ENCODE peak calls at places on chromosomes 1 and 21, in six cellular contexts. V, X, I, N, B and U are unnamed samples.

GRCh38 chr21:33109574-33110339 is 39.8 kb downstream of the OLIG1 start:
- DNase-seq in X (no peak), I (no peak), B (no peak), N (no peak), V (no peak), U (no peak)

GRCh38 chr1:182802006-182802798 is 12.6 kb downstream of the NPL start:
- DNase-seq in I (no peak), V (no peak), N (no peak), X (no peak), B (no peak), U (no peak)

GRCh38 chr1:183461350-183461749 is 10.9 kb upstream of the SMG7 start:
- DNase-seq in X (no peak), B (no peak), N (no peak), V (no peak), I (peak), U (peak)

GRCh38 chr1:236345728-236346127 is 48.4 kb upstream of the EDARADD start:
- DNase-seq in X (no peak), N (no peak), B (no peak), I (no peak), V (no peak), U (no peak)

GRCh38 chr1:43271186-43272118 is 1.7 kb downstream of the TMEM125 start:
- DNase-seq in N (no peak), B (no peak), V (no peak), I (no peak), X (peak), U (no peak)

GRCh38 chr1:4655674-4656532 is 1.5 kb downstream of the AJAP1 start:
- DNase-seq in V (no peak), N (no peak), X (peak), I (no peak), B (peak), U (peak)

GRCh38 chr1:27614625-27615344 is 10.8 kb upstream of the AHDC1 start:
- DNase-seq in V (no peak), X (no peak), N (no peak), I (no peak), B (no peak), U (no peak)

GRCh38 chr1:98903261-98903660 is 101.4 kb downstream of the PLPPR5 start:
- DNase-seq in N (peak), X (peak), I (peak), B (peak), V (no peak), U (peak)

GRCh38 chr21:44735821-44736220 is 24.4 kb upstream of the TSPEAR start:
- DNase-seq in I (no peak), B (no peak), V (no peak), X (no peak), N (no peak), U (no peak)

GRCh38 chr1:115098979-115099692 is 9.8 kb upstream of the TSPAN2 start:
- DNase-seq in I (no peak), X (peak), N (peak), B (peak), V (peak), U (peak)

GRCh38 chr1:233368106-233368783 is 40.7 kb downstream of the MAP3K21 start:
- DNase-seq in B (peak), X (peak), V (no peak), N (peak), I (peak), U (peak)

GRCh38 chr1:180424848-180425457 is 77.4 kb downstream of the ACBD6 start:
- DNase-seq in N (no peak), I (no peak), B (no peak), V (no peak), X (no peak), U (no peak)

GRCh38 chr1:21574464-21575151 is 65.4 kb downstream of the ALPL start:
- DNase-seq in N (no peak), V (no peak), I (no peak), B (no peak), X (no peak), U (peak)

GRCh38 chr1:21115098-21115760 is 61.5 kb downstream of the EIF4G3 start:
- DNase-seq in X (no peak), N (no peak), I (no peak), B (no peak), V (no peak), U (no peak)

GRCh38 chr21:39451332-39452206 is at the start of gene SH3BGR:
- DNase-seq in I (no peak), N (no peak), X (peak), V (no peak), B (no peak), U (peak)

GRCh38 chr1:35807614-35808375 is at the start of gene AGO4:
- DNase-seq in I (peak), N (peak), V (peak), X (peak), B (no peak), U (peak)

GRCh38 chr1:86846166-86846647 is 67.7 kb downstream of the SELENOF start:
- DNase-seq in X (peak), I (peak), B (no peak), V (no peak), N (peak), U (peak)

GRCh38 chr1:38898653-38899230 is 17.4 kb upstream of the GJA9 start:
- DNase-seq in I (no peak), N (no peak), B (no peak), X (peak), V (no peak), U (peak)

GRCh38 chr1:227941509-227942020 is 6.2 kb downstream of the WNT9A start:
- DNase-seq in N (no peak), X (no peak), I (no peak), V (no peak), B (no peak), U (no peak)

GRCh38 chr1:41765109-41765655 is 153.5 kb downstream of the HIVEP3 start:
- DNase-seq in X (no peak), I (no peak), V (no peak), N (no peak), B (no peak), U (no peak)

GRCh38 chr1:17688217-17688810 is 66.8 kb upstream of the ACTL8 start:
- DNase-seq in I (no peak), X (no peak), V (no peak), B (no peak), N (no peak), U (no peak)

GRCh38 chr1:19000065-19000464 is 43.6 kb upstream of the IFFO2 start:
- DNase-seq in N (no peak), I (no peak), V (no peak), X (peak), B (no peak), U (no peak)

GRCh38 chr1:93629101-93630059 is 52.3 kb downstream of the BCAR3 start:
- DNase-seq in N (peak), X (peak), B (peak), V (no peak), I (peak), U (peak)

GRCh38 chr1:1021010-1021845 is 1.3 kb downstream of the AGRN start:
- DNase-seq in V (no peak), N (peak), I (peak), X (peak), B (peak), U (peak)